ENCODE peak calls at places on chromosomes 12 and 14, in four cellular contexts. N is ovary, L is transverse colon, R is suprapubic skin. F is an unnamed sample.

GRCh38 chr12:95553202-95553943 is 2.1 kb upstream of the USP44 start:
- DNase-seq in R (no peak), L (no peak), N (no peak), F (no peak)

GRCh38 chr14:73241481-73242165 is 4.3 kb downstream of the PAPLN start:
- DNase-seq in L (no peak), N (peak; percentile 24), R (no peak), F (no peak)

GRCh38 chr12:105206686-105207374 is 29.1 kb downstream of the APPL2 start:
- DNase-seq in L (no peak), N (no peak), R (no peak), F (no peak)

GRCh38 chr14:37466623-37467088 is 128.4 kb downstream of the FOXA1 start:
- DNase-seq in N (no peak), L (no peak), R (no peak), F (no peak)

GRCh38 chr12:72094490-72094889 is 155.8 kb downstream of the TPH2 start:
- DNase-seq in N (no peak), R (no peak), L (no peak), F (no peak)

GRCh38 chr12:24062642-24063245 is 113.3 kb upstream of the SOX5 start:
- DNase-seq in L (no peak), N (no peak), R (no peak), F (no peak)

GRCh38 chr12:69916541-69917270 is 91.7 kb downstream of the MYRFL start:
- DNase-seq in N (no peak), R (no peak), L (no peak), F (no peak)

GRCh38 chr12:127363392-127363791 is 903.6 kb upstream of the TMEM132C start:
- DNase-seq in N (no peak), L (no peak), R (no peak), F (peak; percentile 72)

GRCh38 chr14:39102265-39102968 is 618 bp downstream of the SEC23A start:
- DNase-seq in N (no peak), L (peak; percentile 73), R (no peak), F (no peak)

GRCh38 chr14:54686219-54686870 is 119.4 kb downstream of the SAMD4A start:
- DNase-seq in N (peak; percentile 51), R (peak; percentile 78), L (no peak), F (no peak)

GRCh38 chr12:24496755-24497154 is 452.1 kb downstream of the BCAT1 start:
- DNase-seq in R (no peak), N (no peak), L (no peak), F (no peak)

GRCh38 chr12:31874961-31875608 is 84.1 kb upstream of the RESF1 start:
- DNase-seq in R (peak; percentile 64), N (no peak), L (peak; percentile 40), F (no peak)

GRCh38 chr12:62438098-62438692 is 28.4 kb upstream of the MON2 start:
- DNase-seq in L (peak; percentile 60), N (peak; percentile 26), R (no peak), F (no peak)

GRCh38 chr12:45615268-45615667 is 114.2 kb upstream of the ARID2 start:
- DNase-seq in N (no peak), R (no peak), L (no peak), F (no peak)

GRCh38 chr14:76956253-76957090 is 72.0 kb downstream of the IRF2BPL start:
- DNase-seq in R (peak; percentile 95), N (peak; percentile 91), L (peak; percentile 92), F (peak; percentile 96)

GRCh38 chr12:17333287-17333686 is 727.3 kb upstream of the LMO3 start:
- DNase-seq in R (no peak), N (no peak), L (no peak), F (no peak)

GRCh38 chr12:85413266-85413665 is 133.2 kb downstream of the ALX1 start:
- DNase-seq in L (no peak), R (no peak), N (no peak), F (no peak)

GRCh38 chr12:124917841-124918621 is 3.6 kb upstream of the UBC start:
- DNase-seq in R (peak; percentile 59), L (no peak), N (no peak), F (no peak)

GRCh38 chr12:124914392-124915248 is at the start of gene UBC:
- DNase-seq in R (peak; percentile 96), L (peak; percentile 95), N (peak; percentile 93), F (peak; percentile 98)

GRCh38 chr12:124915249-124916236 is 1.1 kb upstream of the UBC start:
- DNase-seq in L (peak; percentile 73), N (no peak), R (no peak), F (no peak)

GRCh38 chr12:124917135-124917840 is 2.8 kb upstream of the UBC start:
- DNase-seq in R (peak; percentile 98), N (peak; percentile 92), L (peak; percentile 97), F (peak; percentile 99)

GRCh38 chr12:124916370-124917134 is 2.1 kb upstream of the UBC start:
- DNase-seq in R (peak; percentile 84), L (peak; percentile 84), N (no peak), F (no peak)
- TF ChIP-seq EP300 in R (peak; percentile 3), L (peak; percentile 16), N (no peak), F (no peak)

GRCh38 chr14:68921666-68922065 is 57.4 kb downstream of the ACTN1 start:
- DNase-seq in L (no peak), R (no peak), N (no peak), F (no peak)
- TF ChIP-seq CTCF in L (no peak), R (no peak), N (no peak), F (no peak)

GRCh38 chr14:69574266-69574953 is at the start of gene CCDC177:
- DNase-seq in R (no peak), N (peak; percentile 65), L (peak; percentile 68), F (no peak)
- TF ChIP-seq EP300 in R (no peak), N (no peak), L (no peak), F (no peak)

GRCh38 chr14:83207550-83207949 is 1673.9 kb upstream of the SEL1L start:
- DNase-seq in L (no peak), R (no peak), N (no peak), F (no peak)
- TF ChIP-seq CTCF in L (no peak), R (no peak), N (no peak), F (no peak)

GRCh38 chr14:35340616-35341453 is 48.7 kb downstream of the PSMA6 start:
- DNase-seq in R (no peak), L (no peak), N (no peak), F (no peak)

GRCh38 chr14:35339761-35340406 is 47.7 kb downstream of the PSMA6 start:
- DNase-seq in L (no peak), N (no peak), R (no peak), F (no peak)

GRCh38 chr14:35342160-35343010 is 50.2 kb downstream of the PSMA6 start:
- DNase-seq in R (no peak), N (no peak), L (no peak), F (no peak)

GRCh38 chr14:35343709-35344474 is 51.7 kb downstream of the PSMA6 start:
- DNase-seq in R (no peak), N (no peak), L (no peak), F (no peak)

GRCh38 chr14:35341454-35342159 is 49.4 kb downstream of the PSMA6 start:
- DNase-seq in N (peak; percentile 93), R (peak; percentile 98), L (peak; percentile 97), F (peak; percentile 98)
- TF ChIP-seq EP300 in N (no peak), R (no peak), L (peak; percentile 35), F (peak; percentile 25)

GRCh38 chr14:95876769-95877490 is at the start of gene TUNAR:
- DNase-seq in N (no peak), L (no peak), R (no peak), F (no peak)
- TF ChIP-seq CTCF in N (no peak), L (no peak), R (peak; percentile 5), F (no peak)

GRCh38 chr14:100376751-100377171 is 53.6 kb downstream of the SLC25A47 start:
- DNase-seq in R (no peak), L (no peak), N (no peak), F (no peak)

GRCh38 chr14:100375273-100375962 is 52.3 kb downstream of the SLC25A47 start:
- DNase-seq in N (peak; percentile 55), L (peak; percentile 68), R (peak; percentile 86), F (peak; percentile 96)

GRCh38 chr14:100374270-100374669 is 51.1 kb downstream of the SLC25A47 start:
- DNase-seq in L (no peak), N (no peak), R (no peak), F (no peak)

GRCh38 chr14:100374891-100375272 is 51.7 kb downstream of the SLC25A47 start:
- DNase-seq in R (no peak), L (no peak), N (no peak), F (no peak)

GRCh38 chr14:100375963-100376735 is 53.0 kb downstream of the SLC25A47 start:
- DNase-seq in R (peak; percentile 95), L (peak; percentile 95), N (peak; percentile 96), F (peak; percentile 98)
- TF ChIP-seq EP300 in R (no peak), L (no peak), N (no peak), F (no peak)